ENCODE peak calls at places on chromosomes 16 and 17, in ten cellular contexts. W is PC-9, P is transverse colon, F is adrenal gland, B is lung, L is GM23248, T is adipocyte, D is mammary epithelial cell, Z is H1, S is A549. M is an unnamed sample. For H3K4me1 and H3K9me3, the result is how much of the 10 kb centered on the place peaks cover.

GRCh38 chr16:1772362-1772907 is at the start of gene EME2:
- DNase-seq in T (peak), L (peak), W (no peak), B (no peak), D (peak), Z (no peak), S (no peak), P (peak), F (peak), M (peak)

GRCh38 chr16:46748775-46749705 is 896 bp upstream of the MYLK3 start:
- DNase-seq in P (no peak), F (peak), L (no peak), S (no peak), Z (no peak), B (no peak), W (no peak), D (no peak), T (no peak), M (no peak)

GRCh38 chr17:77458202-77459017 is 317.6 kb downstream of the SEC14L1 start:
- DNase-seq in F (no peak), W (no peak), S (no peak), D (no peak), P (no peak), T (no peak), L (no peak), Z (no peak), B (no peak), M (peak)

GRCh38 chr17:81456798-81457197 is 55.8 kb downstream of the ACTG1 start:
- DNase-seq in S (no peak), F (peak), T (no peak), W (no peak), Z (no peak), P (no peak), D (no peak), L (no peak), B (no peak), M (no peak)

GRCh38 chr17:27981978-27982377 is 60.5 kb upstream of the NLK start:
- DNase-seq in Z (no peak), T (no peak), P (no peak), S (no peak), F (no peak), D (no peak), B (no peak), W (no peak), L (no peak), M (no peak)

GRCh38 chr17:17755715-17756114 is 74.5 kb downstream of the RAI1 start:
- DNase-seq in P (no peak), S (no peak), F (no peak), Z (no peak), D (no peak), B (no peak), T (no peak), W (peak), L (no peak), M (no peak)

GRCh38 chr16:53090591-53091507 is 36.1 kb downstream of the CHD9 start:
- DNase-seq in P (peak), L (peak), D (peak), Z (no peak), W (no peak), B (peak), F (peak), T (peak), S (no peak), M (peak)

GRCh38 chr17:46159686-46160085 is 33.5 kb downstream of the KANSL1 start:
- DNase-seq in F (no peak), B (no peak), Z (no peak), T (peak), P (no peak), D (peak), W (no peak), L (peak), S (no peak), M (no peak)

GRCh38 chr17:38735161-38735997 is 5.2 kb downstream of the CISD3 start:
- DNase-seq in P (peak), S (peak), D (no peak), F (peak), T (peak), L (peak), W (no peak), Z (peak), B (no peak), M (peak)

DNA sequence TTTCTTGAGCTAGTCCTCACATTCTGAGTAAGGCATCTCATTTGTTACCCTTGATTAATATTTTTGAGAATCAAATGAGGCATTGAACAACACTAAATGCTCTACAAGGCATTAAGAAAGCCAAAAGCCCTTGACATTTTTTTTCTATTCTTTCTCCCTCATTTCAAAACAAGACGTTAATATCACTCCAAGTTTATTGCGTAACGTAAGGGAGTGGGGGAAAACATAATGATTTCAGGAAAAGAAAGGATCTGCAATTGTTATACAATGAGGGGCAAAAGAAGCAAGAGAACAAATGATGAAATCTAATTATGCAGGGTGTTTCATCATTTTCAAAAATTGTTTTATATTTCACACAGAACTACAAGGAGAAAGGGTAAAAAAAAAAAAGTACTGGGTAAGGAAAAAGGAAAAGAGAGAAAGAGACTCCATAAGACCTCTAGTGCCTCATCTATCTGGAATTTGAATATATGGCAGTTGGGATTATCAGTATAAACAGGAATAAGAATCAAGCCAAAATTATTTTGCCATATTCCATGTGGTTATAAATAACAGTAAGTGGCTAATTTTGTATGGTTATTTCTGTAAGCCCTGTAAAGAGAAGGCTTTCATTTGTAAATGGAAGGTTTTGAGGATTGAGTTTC is 163.0 kb downstream of the ABCA8 start:
- DNase-seq in S (no peak), P (no peak), T (peak), L (peak), D (no peak), W (no peak), F (no peak), B (no peak), Z (no peak), M (no peak)
- H3K4me1 ChIP-seq in S (under half), P (under half), T (half or more), L (half or more), D (under half), W (under half), F (half or more), B (under half), Z (under half), M (under half)

GRCh38 chr17:70934834-70935233 is 765.5 kb downstream of the KCNJ2 start:
- DNase-seq in L (no peak), Z (no peak), W (no peak), B (no peak), T (no peak), P (no peak), D (no peak), S (no peak), F (no peak), M (no peak)
- H3K9me3 ChIP-seq in L (under half), Z (under half), W (under half), B (under half), T (under half), P (under half), D (under half), S (under half), F (under half), M (under half)

GRCh38 chr16:73051216-73051615 is 3.3 kb upstream of the ZFHX3 start:
- DNase-seq in Z (no peak), F (no peak), T (no peak), P (no peak), W (no peak), L (no peak), D (no peak), S (no peak), B (no peak), M (no peak)

GRCh38 chr16:73052441-73053030 is 4.6 kb upstream of the ZFHX3 start:
- DNase-seq in Z (no peak), L (no peak), W (no peak), T (no peak), D (no peak), B (no peak), S (no peak), P (no peak), F (no peak), M (no peak)

GRCh38 chr16:73050115-73051099 is 2.5 kb upstream of the ZFHX3 start:
- DNase-seq in P (no peak), B (no peak), D (no peak), Z (no peak), F (no peak), W (no peak), T (no peak), L (no peak), S (no peak), M (no peak)

GRCh38 chr16:73053038-73053378 is 5.1 kb upstream of the ZFHX3 start:
- DNase-seq in L (no peak), F (no peak), W (no peak), T (no peak), B (no peak), Z (no peak), D (no peak), S (no peak), P (no peak), M (no peak)

DNA sequence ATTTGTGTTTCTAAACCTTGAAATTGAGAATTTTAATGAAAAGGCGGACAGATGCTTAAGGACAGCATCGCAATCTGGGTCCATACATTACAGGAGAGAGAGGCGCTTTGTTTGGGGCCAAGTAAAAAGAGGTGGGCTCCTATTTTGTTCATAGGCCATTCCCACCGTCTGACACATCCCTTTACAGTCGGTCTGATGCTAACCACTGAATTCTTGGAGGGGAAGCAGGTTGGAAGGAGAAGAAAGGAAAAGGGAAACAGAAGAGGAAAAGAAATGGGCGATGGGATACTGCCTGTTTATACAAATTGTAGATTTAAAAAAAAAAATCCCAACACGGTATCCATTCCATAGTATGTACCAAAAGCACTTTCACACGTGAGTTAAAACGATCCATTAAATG is 4.0 kb upstream of the ZFHX3 start:
- DNase-seq in F (no peak), B (no peak), L (no peak), Z (no peak), W (no peak), T (no peak), P (no peak), D (no peak), S (no peak), M (no peak)
- H3K4me1 ChIP-seq in F (half or more), B (under half), L (under half), Z (under half), W (half or more), T (under half), P (half or more), D (half or more), S (half or more), M (under half)

GRCh38 chr16:35142809-35143192 is 1683.4 kb downstream of the TP53TG3F start:
- DNase-seq in S (no peak), F (no peak), D (no peak), L (no peak), W (peak), P (no peak), B (no peak), T (no peak), Z (no peak), M (no peak)

GRCh38 chr16:35140293-35140986 is 1681.0 kb downstream of the TP53TG3F start:
- DNase-seq in D (no peak), Z (no peak), P (no peak), L (no peak), S (no peak), T (no peak), F (no peak), B (no peak), W (peak), M (peak)

GRCh38 chr16:35144212-35144932 is 1685.0 kb downstream of the TP53TG3F start:
- DNase-seq in S (no peak), W (peak), D (no peak), P (no peak), T (no peak), B (no peak), F (no peak), L (no peak), Z (no peak), M (no peak)

GRCh38 chr16:35142147-35142808 is 1682.9 kb downstream of the TP53TG3F start:
- DNase-seq in S (no peak), W (peak), D (no peak), P (no peak), Z (no peak), F (no peak), B (no peak), L (no peak), T (no peak), M (no peak)

GRCh38 chr16:35141303-35141702 is 1681.9 kb downstream of the TP53TG3F start:
- DNase-seq in P (no peak), Z (no peak), T (no peak), F (no peak), L (no peak), W (peak), S (no peak), D (no peak), B (no peak), M (no peak)
- H3K9me3 ChIP-seq in P (under half), Z (half or more), T (under half), F (under half), L (under half), W (under half), S (under half), D (under half), B (under half), M (under half)

GRCh38 chr17:74204474-74204873 is 996 bp downstream of the RPL38 start:
- DNase-seq in F (no peak), B (no peak), Z (no peak), P (no peak), W (no peak), L (no peak), S (no peak), T (no peak), D (no peak), M (no peak)
- H3K4me1 ChIP-seq in F (under half), B (under half), Z (under half), P (under half), W (under half), L (under half), S (under half), T (under half), D (under half), M (under half)